ENCODE peak calls at places on chromosomes 5 and 9, in seven cellular contexts. C is pancreas, S is HT1080, J is EL, U is left ventricle myocardium inferior, W is A549, I is A172. E is an unnamed sample.

GRCh38 chr9:122131401-122131921 is 28.1 kb downstream of the NDUFA8 start:
- DNase-seq in J (no peak), I (no peak), U (peak; percentile 43), W (no peak), S (no peak), C (no peak), E (no peak)

GRCh38 chr5:43804041-43804440 is 201.1 kb downstream of the NNT start:
- DNase-seq in J (no peak), C (no peak), U (no peak), S (peak; percentile 17), I (peak; percentile 11), W (no peak), E (no peak)

GRCh38 chr9:110255064-110255416 is 1.3 kb downstream of the TXN start:
- DNase-seq in J (no peak), U (no peak), S (no peak), W (no peak), C (peak; percentile 56), I (no peak), E (no peak)

GRCh38 chr9:89667730-89668129 is 62.9 kb downstream of the GADD45G start:
- DNase-seq in C (no peak), W (no peak), J (no peak), S (no peak), I (no peak), U (no peak), E (no peak)

GRCh38 chr5:140881889-140882590 is at the start of gene PCDHA13:
- DNase-seq in J (no peak), I (no peak), C (no peak), S (no peak), W (no peak), U (no peak), E (no peak)

GRCh38 chr5:179217356-179217755 is 127.9 kb downstream of the ADAMTS2 start:
- DNase-seq in I (no peak), S (no peak), W (no peak), J (peak; percentile 77), C (no peak), U (no peak), E (no peak)

GRCh38 chr5:177535125-177535524 is 18.4 kb upstream of the DDX41 start:
- DNase-seq in I (no peak), S (no peak), C (no peak), W (no peak), J (no peak), U (no peak), E (no peak)

GRCh38 chr9:93261735-93262523 is 78.0 kb downstream of the WNK2 start:
- DNase-seq in W (no peak), S (no peak), J (no peak), C (peak; percentile 60), I (no peak), U (no peak), E (no peak)

GRCh38 chr5:40779561-40779960 is 18.6 kb downstream of the PRKAA1 start:
- DNase-seq in C (no peak), W (no peak), U (no peak), S (no peak), I (no peak), J (no peak), E (no peak)

GRCh38 chr9:35603506-35603985 is 1.5 kb upstream of the TESK1 start:
- DNase-seq in U (peak; percentile 67), I (no peak), J (peak; percentile 76), S (no peak), C (no peak), W (no peak), E (no peak)

GRCh38 chr5:95809414-95809960 is 13.0 kb downstream of the GLRX start:
- DNase-seq in I (no peak), S (peak; percentile 7), J (peak; percentile 32), W (no peak), U (no peak), C (no peak), E (no peak)

GRCh38 chr5:16983972-16984371 is 47.9 kb upstream of the MYO10 start:
- DNase-seq in J (no peak), I (no peak), S (no peak), W (no peak), C (no peak), U (no peak), E (no peak)

GRCh38 chr5:178583279-178583678 is 6.9 kb downstream of the COL23A1 start:
- DNase-seq in I (no peak), U (no peak), C (no peak), W (no peak), S (no peak), J (no peak), E (no peak)

GRCh38 chr5:51226420-51226735 is 156.9 kb upstream of the ISL1 start:
- DNase-seq in U (no peak), J (no peak), W (no peak), S (no peak), C (no peak), I (no peak), E (no peak)

GRCh38 chr9:125784286-125785049 is 37.3 kb downstream of the PBX3 start:
- DNase-seq in J (peak; percentile 47), S (no peak), I (peak; percentile 72), C (no peak), U (no peak), W (no peak), E (no peak)

GRCh38 chr5:36935805-36936204 is 59.2 kb downstream of the NIPBL start:
- DNase-seq in J (no peak), C (no peak), W (no peak), I (no peak), U (no peak), S (no peak), E (no peak)

GRCh38 chr5:33968133-33969005 is 16.1 kb downstream of the SLC45A2 start:
- DNase-seq in S (no peak), W (no peak), I (no peak), C (no peak), J (no peak), U (no peak), E (no peak)

GRCh38 chr9:132794730-132795380 is 83.2 kb downstream of the AK8 start:
- DNase-seq in J (no peak), I (no peak), S (peak; percentile 10), W (no peak), U (no peak), C (no peak), E (no peak)

GRCh38 chr9:84621811-84622210 is 47.7 kb upstream of the NTRK2 start:
- DNase-seq in J (no peak), U (no peak), S (no peak), W (no peak), I (no peak), C (no peak), E (no peak)

GRCh38 chr5:76684756-76685594 is 31.0 kb upstream of the F2R start:
- DNase-seq in J (no peak), S (no peak), I (no peak), W (no peak), U (no peak), C (no peak), E (no peak)

GRCh38 chr5:176639981-176640380 is 7.3 kb upstream of the TSPAN17 start:
- DNase-seq in J (no peak), W (no peak), U (peak; percentile 79), S (peak; percentile 12), C (no peak), I (peak; percentile 41), E (no peak)

GRCh38 chr5:76808142-76808691 is 10.6 kb upstream of the F2RL1 start:
- DNase-seq in J (no peak), I (no peak), C (no peak), U (no peak), S (no peak), W (no peak), E (no peak)

GRCh38 chr5:143134269-143134668 is 269.2 kb downstream of the NR3C1 start:
- DNase-seq in J (no peak), I (no peak), C (no peak), S (peak; percentile 76), U (no peak), W (no peak), E (no peak)

GRCh38 chr9:135865531-135865930 is 41.8 kb downstream of the CAMSAP1 start:
- DNase-seq in C (no peak), W (no peak), S (no peak), U (no peak), I (no peak), J (peak; percentile 54), E (no peak)

GRCh38 chr9:32866292-32866691 is 83.0 kb downstream of the TMEM215 start:
- DNase-seq in W (no peak), J (no peak), U (no peak), C (no peak), S (peak; percentile 19), I (no peak), E (no peak)

GRCh38 chr9:36865731-36866635 is 168.1 kb downstream of the PAX5 start:
- DNase-seq in W (no peak), I (no peak), J (no peak), U (no peak), C (no peak), S (no peak), E (no peak)